ENCODE peak calls at places on chromosomes 3 and 15, in six cellular contexts. Q, K, P, W, G and I are unnamed samples.

GRCh38 chr3:12345141-12345561 is 56.3 kb downstream of the PPARG start:
- DNase-seq in P (no peak), Q (no peak), K (no peak), G (no peak), W (no peak), I (no peak)

GRCh38 chr3:49120438-49121135 is at the start of gene USP19:
- DNase-seq in K (peak; percentile 63), W (peak; percentile 96), Q (peak; percentile 86), P (peak; percentile 88), G (peak; percentile 96), I (peak; percentile 91)

GRCh38 chr15:30924353-30924752 is 20.6 kb downstream of the FAN1 start:
- DNase-seq in Q (no peak), W (no peak), G (no peak), P (no peak), K (no peak), I (no peak)

GRCh38 chr3:171172070-171172469 is 145.6 kb upstream of the SLC2A2 start:
- DNase-seq in P (no peak), W (no peak), K (no peak), G (no peak), Q (no peak), I (no peak)

GRCh38 chr3:170441412-170441811 is 22.7 kb downstream of the CLDN11 start:
- DNase-seq in Q (no peak), P (no peak), W (no peak), K (no peak), G (no peak), I (no peak)

GRCh38 chr3:158470944-158471638 is 99.9 kb upstream of the MLF1 start:
- DNase-seq in P (no peak), W (no peak), G (no peak), K (no peak), Q (no peak), I (no peak)

GRCh38 chr15:100520132-100520921 is 8.4 kb downstream of the CERS3 start:
- DNase-seq in P (peak; percentile 88), W (no peak), G (no peak), K (no peak), Q (no peak), I (no peak)

GRCh38 chr3:113454625-113455024 is 13.3 kb upstream of the CFAP44 start:
- DNase-seq in P (no peak), K (no peak), G (no peak), W (no peak), Q (no peak), I (no peak)

GRCh38 chr3:39096775-39097174 is 10.7 kb downstream of the GORASP1 start:
- DNase-seq in K (no peak), G (peak; percentile 28), P (no peak), W (no peak), Q (no peak), I (no peak)

GRCh38 chr15:101501703-101502373 is 12.3 kb upstream of the PCSK6 start:
- DNase-seq in P (peak; percentile 5), K (no peak), G (peak; percentile 7), W (peak; percentile 53), Q (no peak), I (peak; percentile 9)

GRCh38 chr3:18222686-18223085 is 202.5 kb downstream of the SATB1 start:
- DNase-seq in P (no peak), K (no peak), G (no peak), W (no peak), Q (no peak), I (no peak)

GRCh38 chr3:42710323-42711021 is 7.9 kb upstream of the HHATL start:
- DNase-seq in P (no peak), W (no peak), G (no peak), K (no peak), Q (no peak), I (no peak)

GRCh38 chr15:59170295-59170881 is 36.3 kb upstream of the LDHAL6B start:
- DNase-seq in W (no peak), P (no peak), G (peak; percentile 83), Q (no peak), K (no peak), I (no peak)

GRCh38 chr3:47421741-47422649 is 41.2 kb downstream of the PTPN23 start:
- DNase-seq in W (no peak), G (peak; percentile 39), Q (no peak), P (peak; percentile 48), K (peak; percentile 49), I (no peak)

GRCh38 chr15:70267879-70268278 is 170.2 kb upstream of the TLE3 start:
- DNase-seq in W (no peak), P (no peak), K (no peak), Q (no peak), G (no peak), I (no peak)

GRCh38 chr3:141384157-141384556 is 15.9 kb downstream of the ZBTB38 start:
- DNase-seq in G (no peak), Q (no peak), W (no peak), K (no peak), P (no peak), I (no peak)

GRCh38 chr3:72661115-72661457 is 187.2 kb downstream of the SHQ1 start:
- DNase-seq in Q (no peak), W (no peak), K (peak; percentile 78), G (peak; percentile 93), P (no peak), I (no peak)

GRCh38 chr15:63602595-63602994 is 5.4 kb downstream of the FBXL22 start:
- DNase-seq in G (no peak), Q (no peak), K (no peak), P (no peak), W (no peak), I (no peak)

GRCh38 chr3:133475245-133476010 is 75.6 kb downstream of the BFSP2 start:
- DNase-seq in P (no peak), G (no peak), Q (no peak), K (no peak), W (peak; percentile 76), I (no peak)

GRCh38 chr3:149251186-149251585 is 29.6 kb upstream of the CP start:
- DNase-seq in Q (no peak), W (no peak), P (no peak), K (no peak), G (no peak), I (no peak)

GRCh38 chr15:32730677-32731654 is 13.2 kb downstream of the GREM1 start:
- DNase-seq in K (no peak), G (no peak), Q (no peak), W (no peak), P (no peak), I (no peak)

GRCh38 chr3:11583638-11584046 is 60.1 kb downstream of the VGLL4 start:
- DNase-seq in W (no peak), G (no peak), Q (no peak), K (no peak), P (no peak), I (no peak)

GRCh38 chr15:98070132-98070531 is 109.6 kb downstream of the ARRDC4 start:
- DNase-seq in Q (no peak), W (no peak), K (no peak), G (no peak), P (no peak), I (no peak)

GRCh38 chr3:186869253-186870235 is 27.0 kb downstream of the ADIPOQ start:
- DNase-seq in Q (no peak), P (no peak), W (no peak), K (no peak), G (no peak), I (no peak)

GRCh38 chr3:195005251-195005620 is 265.7 kb downstream of the XXYLT1 start:
- DNase-seq in K (no peak), G (no peak), W (no peak), P (no peak), Q (no peak), I (no peak)

GRCh38 chr3:24519368-24520100 is 24.9 kb upstream of the THRB start:
- DNase-seq in W (peak; percentile 49), G (no peak), P (no peak), K (no peak), Q (no peak), I (no peak)

GRCh38 chr15:66650433-66650832 is 51.6 kb upstream of the SMAD6 start:
- DNase-seq in K (no peak), W (no peak), Q (no peak), P (no peak), G (no peak), I (no peak)

GRCh38 chr15:38652998-38653397 is 88.4 kb upstream of the RASGRP1 start:
- DNase-seq in W (peak; percentile 17), P (no peak), G (no peak), Q (peak; percentile 45), K (no peak), I (peak; percentile 71)

GRCh38 chr3:183579967-183580720 is 24.6 kb upstream of the KLHL6 start:
- DNase-seq in K (no peak), G (no peak), Q (no peak), W (peak; percentile 63), P (no peak), I (no peak)

GRCh38 chr3:151879037-151879436 is 5.6 kb downstream of the SUCNR1 start:
- DNase-seq in G (no peak), W (no peak), K (no peak), P (no peak), Q (no peak), I (no peak)

GRCh38 chr15:88878720-88879184 is 16.6 kb downstream of the HAPLN3 start:
- DNase-seq in W (peak; percentile 65), Q (no peak), P (peak; percentile 19), G (peak; percentile 33), K (no peak), I (peak; percentile 7)

GRCh38 chr3:110881069-110881468 is 190.5 kb upstream of the NECTIN3 start:
- DNase-seq in K (peak; percentile 92), P (no peak), Q (no peak), G (peak; percentile 5), W (no peak), I (no peak)

GRCh38 chr15:77856718-77857346 is 220.7 kb downstream of the TBC1D2B start:
- DNase-seq in G (no peak), K (no peak), Q (no peak), W (no peak), P (no peak), I (no peak)